ENCODE peak calls at places on chromosome 1, in ten cellular contexts. C is stimulated activated CD4-positive, alpha-beta T cell treated with anti-CD3 and anti-CD28 coated beads, Interleukin-2, amount 100 ng/mL, for 48 hours; W is GM23338; Y is skeletal muscle cell; K is NCI-H510A treated with DMSO at 0.1 percent for 48 hours; R is HuH-7.5; M is non-pigmented ciliary epithelial cell; O is upper lobe of right lung; U is LoVo; S is central memory CD4-positive, alpha-beta T cell. L is an unnamed sample.

GRCh38 chr1:214551052-214551435 is 358 bp downstream of the PTPN14 start:
- DNase-seq in C (no peak), S (no peak), O (peak; percentile 75), W (peak; percentile 48), K (no peak), M (no peak), R (peak; percentile 42), U (peak; percentile 29), Y (no peak), L (no peak)

GRCh38 chr1:103256490-103256889 is 148.2 kb upstream of the COL11A1 start:
- DNase-seq in M (no peak), U (no peak), K (no peak), O (no peak), W (no peak), C (no peak), Y (no peak), S (no peak), R (no peak), L (no peak)

GRCh38 chr1:63575340-63575826 is 17.8 kb upstream of the PGM1 start:
- DNase-seq in C (no peak), Y (no peak), S (peak; percentile 29), O (no peak), W (peak; percentile 44), U (peak; percentile 30), R (no peak), M (no peak), K (peak; percentile 50), L (no peak)

GRCh38 chr1:227890451-227891222 is 57.1 kb downstream of the WNT9A start:
- DNase-seq in M (no peak), R (no peak), O (peak; percentile 48), W (no peak), S (no peak), Y (no peak), U (no peak), C (no peak), K (no peak), L (peak; percentile 11)

GRCh38 chr1:145879775-145880174 is 5.9 kb downstream of the ANKRD35 start:
- DNase-seq in C (no peak), M (no peak), S (no peak), R (no peak), W (peak; percentile 16), Y (no peak), K (peak; percentile 82), O (no peak), U (no peak), L (no peak)

GRCh38 chr1:12031039-12031980 is 12.0 kb downstream of the MIIP start:
- DNase-seq in Y (no peak), M (no peak), W (peak; percentile 64), O (peak; percentile 74), R (peak; percentile 63), K (no peak), S (no peak), U (no peak), C (peak; percentile 51), L (no peak)

GRCh38 chr1:155082301-155082940 is 3.8 kb downstream of the EFNA3 start:
- DNase-seq in R (no peak), C (no peak), M (no peak), Y (no peak), O (no peak), U (peak; percentile 45), S (no peak), W (no peak), K (no peak), L (no peak)

GRCh38 chr1:182229907-182230522 is 161.6 kb downstream of the GLUL start:
- DNase-seq in U (no peak), Y (peak; percentile 10), S (no peak), C (no peak), K (peak; percentile 70), W (peak; percentile 39), O (no peak), R (no peak), M (no peak), L (no peak)

GRCh38 chr1:150813028-150813707 is 5.1 kb upstream of the CTSK start:
- DNase-seq in K (peak; percentile 75), O (peak; percentile 77), W (peak; percentile 64), U (peak; percentile 44), S (no peak), M (no peak), C (no peak), R (peak; percentile 62), Y (peak; percentile 30), L (no peak)

GRCh38 chr1:212234431-212235298 is 50.5 kb upstream of the PPP2R5A start:
- DNase-seq in R (no peak), Y (peak; percentile 92), U (peak; percentile 66), M (peak; percentile 90), K (no peak), S (no peak), O (no peak), C (no peak), W (no peak), L (no peak)

GRCh38 chr1:174519845-174520244 is 72.1 kb downstream of the GPR52 start:
- DNase-seq in M (no peak), S (no peak), C (no peak), U (no peak), R (no peak), O (no peak), K (no peak), Y (no peak), W (no peak), L (no peak)